ENCODE peak calls at places on chromosomes 7 and 10, in nine cellular contexts. E is aorta, X is left ventricle myocardium inferior, F is cardiac muscle cell, G is esophagus squamous epithelium, O is brain microvascular endothelial cell, H is SK-N-SH, T is PC-3, D is mammary epithelial cell. L is an unnamed sample. For H3K36me3, the result is how much of the 10 kb centered on the place peaks cover.

GRCh38 chr10:123069271-123069670 is 60.5 kb downstream of the ACADSB start:
- DNase-seq in G (no peak), X (no peak), O (no peak), F (no peak), D (no peak), T (no peak), H (no peak), E (no peak), L (no peak)

GRCh38 chr10:27626821-27627359 is 118.7 kb downstream of the MKX start:
- DNase-seq in F (no peak), O (no peak), D (no peak), T (no peak), X (no peak), G (no peak), H (no peak), E (no peak), L (no peak)

GRCh38 chr10:16999665-17000451 is 129.8 kb downstream of the CUBN start:
- DNase-seq in H (no peak), E (no peak), F (peak), T (no peak), X (no peak), O (peak), G (no peak), D (no peak), L (no peak)

GRCh38 chr7:116025098-116025809 is 5.3 kb downstream of the TFEC start:
- DNase-seq in G (no peak), F (peak), D (peak), E (no peak), O (peak), X (no peak), T (no peak), H (no peak), L (no peak)

GRCh38 chr10:133390597-133391248 is 3.2 kb upstream of the MTG1 start:
- DNase-seq in X (no peak), E (peak), T (no peak), D (no peak), H (no peak), F (no peak), G (no peak), O (no peak), L (no peak)

GRCh38 chr7:150556521-150557138 is 10.6 kb upstream of the GIMAP4 start:
- DNase-seq in D (no peak), E (no peak), F (no peak), H (no peak), O (no peak), G (no peak), T (no peak), X (no peak), L (peak)

GRCh38 chr7:7228472-7228871 is 46.1 kb downstream of the C1GALT1 start:
- DNase-seq in F (peak), O (no peak), E (no peak), T (no peak), G (no peak), X (no peak), D (peak), H (no peak), L (no peak)

GRCh38 chr7:37342170-37342569 is 106.5 kb downstream of the ELMO1 start:
- DNase-seq in F (no peak), E (no peak), X (no peak), O (no peak), G (no peak), D (no peak), H (no peak), T (no peak), L (no peak)

GRCh38 chr7:101870361-101871062 is 53.1 kb downstream of the CUX1 start:
- DNase-seq in E (no peak), X (no peak), H (peak), D (peak), F (no peak), O (no peak), T (peak), G (no peak), L (peak)

GRCh38 chr7:151374139-151374538 is 32.5 kb downstream of the NUB1 start:
- DNase-seq in O (no peak), F (no peak), H (peak), D (no peak), X (peak), E (no peak), T (no peak), G (no peak), L (no peak)

GRCh38 chr10:99628923-99629624 is 8.8 kb upstream of the SLC25A28 start:
- DNase-seq in O (no peak), D (peak), H (no peak), X (no peak), T (no peak), G (no peak), F (no peak), E (no peak), L (no peak)

GRCh38 chr10:77716943-77717735 is 79.5 kb upstream of the KCNMA1 start:
- DNase-seq in T (peak), G (no peak), D (no peak), F (peak), O (no peak), E (no peak), H (no peak), X (no peak), L (no peak)

GRCh38 chr7:30920584-30921539 is 9.2 kb downstream of the AQP1 start:
- DNase-seq in D (no peak), F (peak), O (peak), E (peak), G (no peak), T (peak), H (peak), X (peak), L (no peak)

GRCh38 chr10:69360485-69361302 is 56.0 kb downstream of the TACR2 start:
- DNase-seq in G (no peak), D (peak), F (peak), X (peak), T (peak), H (no peak), E (peak), O (peak), L (peak)

GRCh38 chr7:142784096-142784495 is 13.3 kb downstream of the PRSS2 start:
- DNase-seq in T (peak), G (no peak), E (no peak), H (no peak), X (no peak), O (no peak), F (no peak), D (no peak), L (no peak)

GRCh38 chr10:23358357-23358756 is 13.8 kb upstream of the C10orf67 start:
- DNase-seq in E (no peak), H (no peak), D (no peak), O (peak), F (peak), G (no peak), X (no peak), T (no peak), L (no peak)

GRCh38 chr10:118621304-118621942 is 26.0 kb upstream of the PRLHR start:
- DNase-seq in H (peak), G (no peak), O (no peak), T (peak), F (no peak), X (no peak), E (no peak), D (no peak), L (no peak)

GRCh38 chr7:71220210-71220695 is 88.3 kb downstream of the GALNT17 start:
- DNase-seq in T (no peak), D (no peak), X (no peak), G (no peak), F (no peak), H (no peak), O (no peak), E (no peak), L (no peak)

GRCh38 chr7:41403291-41403690 is 299.6 kb downstream of the INHBA start:
- DNase-seq in D (no peak), H (no peak), O (no peak), X (no peak), G (no peak), T (peak), E (no peak), F (no peak), L (no peak)

GRCh38 chr10:71773221-71773971 is at the start of gene VSIR:
- DNase-seq in D (peak), F (peak), T (peak), G (peak), E (peak), O (peak), X (peak), H (peak), L (peak)

GRCh38 chr7:34869016-34869415 is 168.3 kb downstream of the DPY19L1 start:
- DNase-seq in G (no peak), H (no peak), O (no peak), E (no peak), X (no peak), T (no peak), D (no peak), F (no peak), L (no peak)

GRCh38 chr7:142375710-142376313 is 118.0 kb upstream of the PRSS58 start:
- DNase-seq in E (no peak), D (peak), F (peak), H (no peak), O (no peak), X (no peak), G (no peak), T (peak), L (peak)

GRCh38 chr10:80177781-80178636 is 27.3 kb downstream of the ANXA11 start:
- DNase-seq in X (no peak), E (peak), T (no peak), D (no peak), O (no peak), H (no peak), G (no peak), F (peak), L (no peak)

GRCh38 chr7:7761974-7762769 is 43.8 kb upstream of the RPA3 start:
- DNase-seq in X (no peak), H (no peak), E (no peak), G (no peak), T (peak), D (peak), F (peak), O (peak), L (peak)

GRCh38 chr10:76086571-76087260 is 655.3 kb downstream of the LRMDA start:
- DNase-seq in E (peak), O (peak), F (peak), D (peak), H (peak), T (peak), X (no peak), G (no peak), L (peak)

GRCh38 chr10:60434418-60435046 is 44.9 kb upstream of the ANK3 start:
- DNase-seq in H (peak), D (peak), G (no peak), F (peak), O (peak), E (no peak), X (no peak), T (peak), L (peak)

GRCh38 chr7:136386876-136387275 is 409.7 kb upstream of the MTPN start:
- DNase-seq in F (no peak), X (no peak), H (no peak), D (no peak), E (no peak), T (no peak), O (no peak), G (no peak), L (no peak)

GRCh38 chr7:119228482-119228881 is 1004.0 kb downstream of the ANKRD7 start:
- DNase-seq in O (no peak), F (no peak), D (peak), G (no peak), X (no peak), T (no peak), E (no peak), H (no peak), L (no peak)

GRCh38 chr7:138137423-138138171 is 61.3 kb downstream of the AKR1D1 start:
- DNase-seq in D (peak), X (no peak), G (no peak), H (no peak), T (no peak), F (no peak), O (no peak), E (no peak), L (no peak)

GRCh38 chr7:78039791-78040776 is 241.5 kb downstream of the PHTF2 start:
- DNase-seq in D (no peak), H (no peak), T (no peak), X (peak), G (no peak), F (peak), O (no peak), E (peak), L (no peak)

GRCh38 chr10:28400176-28400575 is 97.3 kb upstream of the MPP7 start:
- DNase-seq in T (no peak), O (no peak), E (no peak), X (no peak), F (no peak), H (no peak), D (no peak), G (no peak), L (peak)

GRCh38 chr10:69407621-69408301 is 9.0 kb downstream of the TACR2 start:
- DNase-seq in O (no peak), E (no peak), F (peak), T (peak), H (peak), D (no peak), G (no peak), X (no peak), L (no peak)

GRCh38 chr7:31373337-31374289 is 33.1 kb upstream of the NEUROD6 start:
- DNase-seq in O (peak), G (no peak), D (peak), X (no peak), H (peak), F (peak), E (no peak), T (peak), L (peak)

GRCh38 chr7:157238087-157238486 is 98.7 kb upstream of the DNAJB6 start:
- DNase-seq in G (no peak), X (no peak), H (peak), F (peak), O (no peak), E (peak), T (no peak), D (no peak), L (no peak)

GRCh38 chr7:157239571-157240270 is 97.1 kb upstream of the DNAJB6 start:
- DNase-seq in O (no peak), E (peak), H (no peak), G (no peak), F (no peak), D (no peak), X (no peak), T (no peak), L (no peak)

GRCh38 chr7:157233677-157234076 is 95.0 kb downstream of the UBE3C start:
- DNase-seq in O (peak), T (peak), F (peak), D (no peak), X (no peak), E (no peak), H (no peak), G (no peak), L (no peak)

GRCh38 chr7:157234271-157234670 is 95.5 kb downstream of the UBE3C start:
- DNase-seq in O (no peak), D (no peak), F (no peak), E (no peak), X (no peak), H (peak), T (no peak), G (no peak), L (no peak)

DNA sequence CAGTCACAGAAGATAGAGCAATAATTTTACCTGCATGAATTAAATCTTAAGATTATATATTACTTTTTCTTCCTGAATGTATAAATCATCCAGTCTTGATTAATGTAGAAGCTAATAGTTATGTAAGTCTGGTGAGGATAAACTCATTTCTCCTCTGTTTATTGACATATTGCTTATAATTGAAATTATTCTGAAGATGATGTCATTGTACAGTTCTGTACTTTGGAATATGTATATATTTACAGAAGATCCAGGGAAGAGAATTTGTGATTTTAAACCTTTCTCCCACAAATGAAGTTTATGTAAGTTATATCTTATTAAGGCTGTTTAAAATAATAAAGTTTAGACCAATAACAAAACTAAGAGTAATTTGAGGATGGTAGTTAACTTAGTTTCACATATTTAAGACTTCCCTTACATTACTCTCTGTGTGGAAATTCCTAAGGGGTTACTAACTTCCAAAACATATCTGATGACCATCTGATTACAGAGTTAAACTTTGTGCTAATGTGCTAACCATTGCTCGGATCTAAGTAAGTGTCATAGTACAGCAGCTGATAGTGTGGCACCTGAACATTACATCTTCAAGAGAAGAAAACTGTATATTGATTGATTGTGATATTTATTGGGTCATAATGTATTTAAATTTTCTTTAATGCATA is 96.8 kb downstream of the UBE3C start:
- DNase-seq in T (peak), H (no peak), O (peak), D (peak), E (no peak), G (no peak), X (no peak), F (no peak), L (no peak)
- H3K36me3 ChIP-seq in T (under half), H (under half), O (under half), D (under half), E (under half), G (under half), X (half or more), F (under half), L (under half)

GRCh38 chr10:21279217-21279575 is 246.3 kb downstream of the SKIDA1 start:
- DNase-seq in D (no peak), O (no peak), X (no peak), H (no peak), F (no peak), E (no peak), T (no peak), G (no peak), L (no peak)
- H3K27ac ChIP-seq in D (no peak), O (no peak), X (peak), H (no peak), F (no peak), E (no peak), T (no peak), G (no peak), L (no peak)

GRCh38 chr10:44944354-44944753 is 15.2 kb upstream of the RASSF4 start:
- DNase-seq in G (no peak), T (no peak), H (no peak), E (no peak), D (no peak), F (no peak), X (no peak), O (no peak), L (no peak)
- H3K36me3 ChIP-seq in G (under half), T (under half), H (under half), E (under half), D (under half), F (under half), X (under half), O (under half), L (under half)

DNA sequence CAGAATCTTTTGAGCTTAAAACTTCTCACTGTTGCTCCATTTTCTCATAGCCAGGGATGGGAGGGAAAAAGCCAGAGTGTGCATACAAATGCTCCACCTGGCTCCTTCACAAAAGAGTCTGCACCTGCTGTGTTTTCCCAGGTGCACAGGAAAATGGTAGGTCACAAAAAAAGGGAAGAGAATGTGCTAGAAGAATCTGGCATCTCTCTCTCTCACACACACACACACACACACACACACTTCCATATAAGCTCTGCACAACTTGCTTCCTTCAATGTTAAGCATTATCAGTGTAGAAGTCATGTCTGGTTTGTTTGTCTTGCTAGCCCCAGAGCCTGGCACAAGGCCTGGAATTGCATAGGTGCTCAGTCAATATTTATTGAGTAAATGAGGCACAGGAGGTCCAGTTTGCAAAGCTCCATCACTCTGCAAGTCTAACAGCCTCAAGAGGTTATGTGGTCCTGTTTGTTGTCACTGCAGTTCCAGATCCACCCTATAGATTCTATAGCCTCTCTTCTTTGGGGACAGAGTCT is 867.3 kb upstream of the AUTS2 start:
- DNase-seq in D (no peak), F (no peak), E (no peak), G (no peak), T (no peak), H (no peak), O (no peak), X (no peak), L (peak)
- H3K27ac ChIP-seq in D (no peak), F (no peak), E (no peak), G (no peak), T (no peak), H (no peak), O (no peak), X (no peak), L (no peak)

DNA sequence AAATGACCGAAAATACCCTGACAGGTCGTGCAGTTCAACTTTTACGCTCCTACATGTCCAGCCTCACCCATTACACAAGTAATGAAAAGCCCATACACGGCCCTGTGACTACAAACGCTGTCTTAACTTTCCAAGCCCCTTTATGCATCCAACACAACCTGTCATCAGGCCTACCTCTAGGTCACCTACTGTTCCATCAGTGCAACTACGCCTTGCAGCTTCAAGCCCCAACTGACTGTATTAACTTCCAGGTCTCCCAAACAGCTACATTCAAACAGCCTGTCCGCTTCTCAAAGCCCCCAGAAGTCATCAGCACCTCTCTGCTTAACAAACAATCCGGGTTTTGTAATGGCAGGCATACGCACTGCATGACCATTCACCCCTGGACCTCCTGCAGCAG is 19.2 kb downstream of the ZNF107 start:
- DNase-seq in F (no peak), E (no peak), D (no peak), G (no peak), H (no peak), T (no peak), O (no peak), X (no peak), L (no peak)
- H3K36me3 ChIP-seq in F (under half), E (under half), D (under half), G (under half), H (half or more), T (half or more), O (under half), X (half or more), L (under half)

GRCh38 chr7:105853931-105854419 is 22.4 kb downstream of the ATXN7L1 start:
- DNase-seq in D (no peak), E (no peak), X (no peak), O (no peak), F (peak), T (no peak), G (no peak), H (peak), L (no peak)
- H3K27ac ChIP-seq in D (no peak), E (no peak), X (peak), O (no peak), F (no peak), T (no peak), G (no peak), H (peak), L (no peak)

GRCh38 chr7:27345164-27345887 is 102.7 kb downstream of the EVX1 start:
- DNase-seq in D (no peak), F (no peak), T (peak), G (no peak), X (no peak), H (no peak), E (no peak), O (no peak), L (no peak)
- H3K36me3 ChIP-seq in D (under half), F (under half), T (under half), G (under half), X (under half), H (under half), E (under half), O (under half), L (under half)

GRCh38 chr7:153588596-153588995 is 463.6 kb upstream of the DPP6 start:
- DNase-seq in T (no peak), X (no peak), F (no peak), G (no peak), E (no peak), H (no peak), D (no peak), O (no peak), L (no peak)
- H3K27ac ChIP-seq in T (no peak), X (no peak), F (no peak), G (no peak), E (no peak), H (no peak), D (no peak), O (no peak), L (no peak)

GRCh38 chr10:63166742-63167258 is 33.7 kb downstream of the NRBF2 start:
- DNase-seq in F (peak), O (peak), T (peak), D (peak), E (no peak), X (no peak), H (peak), G (no peak), L (peak)
- H3K36me3 ChIP-seq in F (under half), O (under half), T (half or more), D (under half), E (under half), X (under half), H (half or more), G (under half), L (under half)

GRCh38 chr10:90229486-90229885 is 528.1 kb downstream of the KIF20B start:
- DNase-seq in F (no peak), D (no peak), O (no peak), G (no peak), E (no peak), X (no peak), T (no peak), H (no peak), L (no peak)
- H3K27ac ChIP-seq in F (no peak), D (no peak), O (no peak), G (no peak), E (no peak), X (no peak), T (no peak), H (no peak), L (no peak)